ENCODE peak calls at places on chromosomes 4 and X, in seven cellular contexts. P, C, N, D, T, S and J are unnamed samples. For H3K9me3, the result is how much of the 10 kb centered on the place peaks cover.

GRCh38 chrX:41273638-41274037 is 60.3 kb upstream of the DDX3X start:
- DNase-seq in P (no peak), C (no peak), N (no peak), D (no peak), T (peak), S (no peak), J (peak)

GRCh38 chrX:81202413-81202794 is 502 bp downstream of the SH3BGRL start:
- DNase-seq in P (no peak), C (no peak), N (no peak), D (no peak), T (peak), S (no peak), J (peak)

GRCh38 chrX:83847339-83847738 is 13.6 kb upstream of the CYLC1 start:
- DNase-seq in P (no peak), C (no peak), N (no peak), D (no peak), T (no peak), S (no peak), J (no peak)

GRCh38 chr4:98656443-98656842 is 2.0 kb downstream of the TSPAN5 start:
- DNase-seq in P (no peak), C (no peak), N (no peak), D (no peak), T (no peak), S (no peak), J (no peak)

GRCh38 chrX:39640866-39641265 is 456.9 kb downstream of the BCOR start:
- DNase-seq in P (no peak), C (no peak), N (no peak), D (no peak), T (no peak), S (no peak), J (no peak)

GRCh38 chr4:138241281-138242075 is 671 bp downstream of the SLC7A11 start:
- DNase-seq in P (no peak), C (no peak), N (peak), D (no peak), T (no peak), S (peak), J (peak)

GRCh38 chr4:127829014-127829413 is 46.9 kb downstream of the HSPA4L start:
- DNase-seq in P (no peak), C (no peak), N (no peak), D (no peak), T (no peak), S (no peak), J (no peak)

GRCh38 chr4:77092832-77093800 is 17.3 kb upstream of the CCNI start:
- DNase-seq in P (no peak), C (no peak), N (no peak), D (no peak), T (peak), S (peak), J (no peak)

GRCh38 chr4:87122252-87122651 is 98.2 kb downstream of the KLHL8 start:
- DNase-seq in P (no peak), C (no peak), N (no peak), D (peak), T (peak), S (no peak), J (peak)

GRCh38 chr4:147370473-147370872 is 110.4 kb upstream of the EDNRA start:
- DNase-seq in P (no peak), C (no peak), N (no peak), D (no peak), T (peak), S (no peak), J (peak)

GRCh38 chrX:20372533-20372932 is 105.8 kb upstream of the RPS6KA3 start:
- DNase-seq in P (no peak), C (no peak), N (no peak), D (no peak), T (peak), S (no peak), J (peak)

GRCh38 chr4:98672583-98673281 is 14.3 kb upstream of the TSPAN5 start:
- DNase-seq in P (no peak), C (no peak), N (no peak), D (no peak), T (no peak), S (no peak), J (no peak)

GRCh38 chr4:86894465-86894864 is 2.2 kb upstream of the C4orf36 start:
- DNase-seq in P (no peak), C (no peak), N (no peak), D (no peak), T (no peak), S (no peak), J (no peak)

GRCh38 chrX:4572652-4573051 is 859.2 kb upstream of the PRKX start:
- DNase-seq in P (no peak), C (no peak), N (no peak), D (no peak), T (no peak), S (no peak), J (no peak)

GRCh38 chrX:26442340-26442739 is 226.4 kb downstream of the MAGEB5 start:
- DNase-seq in P (no peak), C (no peak), N (no peak), D (no peak), T (peak), S (no peak), J (no peak)

GRCh38 chrX:499870-500364 is 113.2 kb upstream of the PPP2R3B start:
- DNase-seq in P (no peak), C (no peak), N (no peak), D (no peak), T (no peak), S (no peak), J (no peak)

GRCh38 chr4:2183394-2183793 is 58.5 kb downstream of the HAUS3 start:
- DNase-seq in P (no peak), C (no peak), N (no peak), D (no peak), T (no peak), S (no peak), J (no peak)

GRCh38 chrX:47129879-47130358 is 14.6 kb downstream of the NDUFB11 start:
- DNase-seq in P (no peak), C (no peak), N (no peak), D (peak), T (no peak), S (no peak), J (no peak)

GRCh38 chr4:6256141-6256540 is 13.5 kb upstream of the WFS1 start:
- DNase-seq in P (no peak), C (no peak), N (no peak), D (no peak), T (no peak), S (no peak), J (no peak)

GRCh38 chr4:6416518-6417286 is 55.7 kb downstream of the PPP2R2C start:
- DNase-seq in P (no peak), C (no peak), N (no peak), D (no peak), T (no peak), S (no peak), J (no peak)

GRCh38 chrX:65677954-65678469 is 10.6 kb downstream of the MSN start:
- DNase-seq in P (no peak), C (no peak), N (no peak), D (peak), T (peak), S (no peak), J (peak)

GRCh38 chr4:153535735-153536494 is 69.8 kb downstream of the TMEM131L start:
- DNase-seq in P (no peak), C (no peak), N (no peak), D (no peak), T (no peak), S (no peak), J (peak)

GRCh38 chr4:160745126-160745525 is 1418.7 kb downstream of the FSTL5 start:
- DNase-seq in P (no peak), C (no peak), N (no peak), D (no peak), T (no peak), S (no peak), J (no peak)

GRCh38 chr4:38190717-38191178 is 230.6 kb downstream of the PTTG2 start:
- DNase-seq in P (peak), C (no peak), N (no peak), D (no peak), T (peak), S (no peak), J (peak)

GRCh38 chr4:151553874-151554273 is 144.9 kb downstream of the FHIP1A start:
- DNase-seq in P (no peak), C (no peak), N (peak), D (no peak), T (no peak), S (no peak), J (no peak)

GRCh38 chr4:142265536-142265935 is 580.6 kb downstream of the INPP4B start:
- DNase-seq in P (no peak), C (no peak), N (no peak), D (no peak), T (peak), S (no peak), J (peak)

GRCh38 chr4:84792366-84793301 is 173.9 kb downstream of the WDFY3 start:
- DNase-seq in P (no peak), C (no peak), N (no peak), D (no peak), T (no peak), S (no peak), J (peak)

GRCh38 chrX:19089555-19090040 is 32.7 kb downstream of the ADGRG2 start:
- DNase-seq in P (no peak), C (no peak), N (no peak), D (no peak), T (no peak), S (no peak), J (no peak)
- H3K9me3 ChIP-seq in P (under half), C (under half), N (under half), D (under half), T (under half), S (under half), J (under half)

GRCh38 chr4:186204103-186204559 is 12.8 kb downstream of the CYP4V2 start:
- DNase-seq in P (no peak), C (no peak), N (no peak), D (peak), T (no peak), S (no peak), J (peak)
- H3K4me3 ChIP-seq in P (no peak), C (peak), N (peak), D (peak), T (no peak), S (no peak), J (peak)

DNA sequence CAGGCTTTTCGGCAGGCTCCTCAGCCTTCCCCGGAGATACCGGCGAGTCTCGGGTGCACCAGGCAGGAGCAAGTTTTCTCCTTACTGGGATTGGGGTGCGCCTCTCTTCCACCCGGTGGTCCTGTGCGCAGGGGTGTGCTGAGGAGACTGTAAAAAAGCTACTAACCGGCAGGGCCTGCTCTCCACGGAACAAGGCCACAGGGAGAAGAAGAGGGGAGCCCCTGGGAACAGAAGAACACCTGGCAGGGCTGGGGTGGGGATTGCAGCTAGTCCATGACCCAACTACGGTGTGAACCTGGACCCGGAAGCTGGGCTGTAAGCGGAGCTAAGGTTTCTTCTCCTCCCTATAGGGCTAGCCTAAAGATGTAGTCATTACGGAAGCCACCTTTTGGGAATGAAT is 17.7 kb upstream of the ZIC3 start:
- DNase-seq in P (no peak), C (no peak), N (no peak), D (no peak), T (no peak), S (no peak), J (no peak)
- H3K9me3 ChIP-seq in P (under half), C (under half), N (under half), D (under half), T (under half), S (under half), J (under half)

GRCh38 chr4:182486895-182487294 is 243.7 kb downstream of the TENM3 start:
- DNase-seq in P (no peak), C (no peak), N (no peak), D (no peak), T (peak), S (no peak), J (peak)
- H3K4me3 ChIP-seq in P (no peak), C (no peak), N (no peak), D (no peak), T (no peak), S (no peak), J (no peak)

GRCh38 chr4:13537011-13537831 is 7.1 kb downstream of the NKX3-2 start:
- DNase-seq in P (no peak), C (no peak), N (no peak), D (peak), T (no peak), S (no peak), J (no peak)
- H3K9me3 ChIP-seq in P (under half), C (under half), N (under half), D (under half), T (under half), S (under half), J (under half)

DNA sequence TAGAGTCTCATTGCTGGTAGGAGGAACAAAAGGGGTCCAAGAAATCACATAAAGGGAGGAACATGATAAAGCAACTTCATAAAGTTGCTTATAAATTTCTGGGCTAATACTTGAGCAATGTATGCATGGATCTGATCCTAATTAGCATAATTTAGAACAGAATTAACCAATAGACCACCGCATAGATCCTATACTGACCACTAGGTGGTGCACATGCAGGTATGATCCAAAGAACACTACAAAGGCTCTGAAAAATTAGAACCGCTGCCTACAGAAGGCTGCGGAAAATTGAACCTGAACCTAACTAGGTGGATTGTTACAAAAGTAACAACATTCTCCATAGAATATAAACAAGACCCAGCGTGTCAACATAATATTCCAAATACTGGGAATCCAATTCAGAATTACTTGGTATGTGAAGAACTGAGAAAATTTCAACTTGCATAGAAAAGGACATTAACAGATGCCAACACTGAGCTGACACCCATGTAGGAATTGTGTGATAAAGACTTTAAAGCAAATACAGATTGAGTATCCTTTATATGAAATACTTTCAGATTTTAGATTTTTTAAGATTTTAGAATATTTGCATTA is 23.3 kb downstream of the BRCC3 start:
- DNase-seq in P (no peak), C (no peak), N (no peak), D (no peak), T (peak), S (peak), J (peak)
- H3K4me3 ChIP-seq in P (no peak), C (no peak), N (no peak), D (no peak), T (no peak), S (no peak), J (no peak)

DNA sequence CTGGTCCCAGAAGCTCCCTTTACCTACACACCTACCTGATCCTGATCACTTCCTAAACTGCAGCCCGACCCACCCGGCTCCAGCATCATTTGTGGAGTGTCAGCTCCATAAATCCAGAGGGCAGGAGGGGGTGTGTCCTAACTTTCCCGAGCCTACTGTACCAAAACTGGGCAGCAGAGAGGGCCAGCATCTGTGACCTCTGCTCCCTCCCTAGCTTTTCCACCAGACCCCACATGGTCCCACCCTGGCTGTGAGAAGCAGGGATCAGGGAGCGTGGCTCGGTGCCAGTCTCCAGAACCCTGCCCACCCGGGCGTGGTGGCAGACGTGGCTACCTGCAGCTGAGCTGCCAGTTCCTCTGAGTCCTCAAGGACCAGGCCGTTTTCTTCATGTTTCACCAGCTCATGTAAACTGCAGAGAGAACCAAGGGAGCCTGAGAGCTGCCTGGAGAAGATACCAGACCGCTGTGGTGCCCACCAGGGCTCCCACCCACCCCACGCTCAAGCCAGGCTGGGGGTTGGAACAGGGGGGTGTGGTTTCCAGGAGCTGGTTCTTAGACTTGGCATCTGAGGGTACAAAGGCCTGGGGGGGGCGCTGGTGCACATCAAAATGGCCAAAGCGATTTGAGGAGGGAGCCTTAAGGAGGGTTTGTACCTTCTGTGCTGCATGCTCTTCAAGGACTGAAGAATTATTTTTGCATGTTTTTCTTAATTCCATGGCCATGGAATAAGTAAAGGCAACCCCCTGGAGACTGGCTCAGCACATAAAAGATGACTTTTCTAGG is 76.7 kb upstream of the DRD5 start:
- DNase-seq in P (no peak), C (no peak), N (peak), D (no peak), T (no peak), S (no peak), J (no peak)
- H3K9me3 ChIP-seq in P (under half), C (under half), N (under half), D (under half), T (under half), S (under half), J (under half)

GRCh38 chrX:25020391-25021131 is 4.8 kb upstream of the ARX start:
- DNase-seq in P (no peak), C (no peak), N (no peak), D (no peak), T (no peak), S (peak), J (no peak)
- H3K4me3 ChIP-seq in P (peak), C (peak), N (no peak), D (no peak), T (peak), S (peak), J (no peak)

GRCh38 chr4:19025031-19025430 is 1003.5 kb upstream of the LCORL start:
- DNase-seq in P (no peak), C (no peak), N (no peak), D (no peak), T (peak), S (no peak), J (no peak)
- H3K9me3 ChIP-seq in P (under half), C (under half), N (under half), D (under half), T (under half), S (under half), J (under half)